ENCODE peak calls at places on chromosome 20, in eight cellular contexts. G, R, W, T, D, X, E and S are unnamed samples.

GRCh38 chr20:56348746-56349145 is 10.0 kb upstream of the FAM210B start:
- DNase-seq in R (no peak), W (no peak), G (no peak), E (no peak), T (no peak), X (no peak), D (no peak), S (no peak)

GRCh38 chr20:12287575-12287974 is 369.9 kb downstream of the BTBD3 start:
- DNase-seq in E (no peak), G (no peak), R (no peak), X (no peak), D (no peak), W (no peak), T (no peak), S (no peak)

GRCh38 chr20:63073738-63074065 is 66.9 kb upstream of the BHLHE23 start:
- DNase-seq in W (peak), R (no peak), X (no peak), G (no peak), D (peak), T (no peak), E (no peak), S (no peak)

GRCh38 chr20:4708856-4709255 is 12.9 kb upstream of the PRND start:
- DNase-seq in G (no peak), T (no peak), R (no peak), W (no peak), X (no peak), D (no peak), E (no peak), S (no peak)

GRCh38 chr20:43533060-43533459 is 25.6 kb downstream of the L3MBTL1 start:
- DNase-seq in G (no peak), W (no peak), E (no peak), D (no peak), R (no peak), T (no peak), X (peak), S (no peak)

GRCh38 chr20:58722877-58723627 is 30.5 kb downstream of the NPEPL1 start:
- DNase-seq in D (no peak), W (no peak), E (no peak), T (no peak), R (no peak), X (no peak), G (no peak), S (no peak)

GRCh38 chr20:59828478-59829414 is 104.7 kb downstream of the SYCP2 start:
- DNase-seq in G (no peak), X (peak), T (no peak), W (no peak), E (no peak), D (no peak), R (no peak), S (no peak)

GRCh38 chr20:62377615-62378085 is 9.3 kb upstream of the RPS21 start:
- DNase-seq in D (no peak), G (no peak), T (no peak), E (no peak), X (no peak), R (no peak), W (peak), S (no peak)

GRCh38 chr20:12575352-12576095 is 433.2 kb upstream of the SPTLC3 start:
- DNase-seq in T (no peak), G (no peak), D (no peak), W (peak), E (no peak), R (no peak), X (no peak), S (no peak)

GRCh38 chr20:45353746-45354145 is 5.5 kb upstream of the SDC4 start:
- DNase-seq in W (no peak), X (no peak), T (no peak), R (no peak), G (no peak), E (no peak), D (no peak), S (no peak)

GRCh38 chr20:40728470-40728869 is 39.4 kb upstream of the MAFB start:
- DNase-seq in R (no peak), D (no peak), G (no peak), X (no peak), E (no peak), W (no peak), T (no peak), S (no peak)